ENCODE peak calls at places on chromosome 2, in six cellular contexts. N is C1 segment of cervical spinal cord; Z is stimulated activated CD4-positive, alpha-beta T cell treated with anti-CD3 and anti-CD28 coated beads, Interleukin-4, amount 100 ng/mL, for 4 hours; H is WTC11; W is HL-60; S is fibroblast of mammary gland. K is an unnamed sample.

GRCh38 chr2:232353096-232353495 is 25.5 kb upstream of the ALPP start:
- DNase-seq in N (no peak), Z (no peak), H (peak), W (no peak), S (no peak), K (no peak)

GRCh38 chr2:143768991-143769390 is 639.8 kb downstream of the ARHGAP15 start:
- DNase-seq in N (no peak), Z (no peak), H (no peak), W (no peak), S (no peak), K (no peak)

GRCh38 chr2:113720167-113720566 is 36.3 kb downstream of the SLC35F5 start:
- DNase-seq in N (no peak), Z (no peak), H (no peak), W (no peak), S (peak), K (no peak)

GRCh38 chr2:166239548-166239947 is 111.7 kb upstream of the SCN1A start:
- DNase-seq in N (no peak), Z (no peak), H (no peak), W (no peak), S (peak), K (peak)

GRCh38 chr2:11681722-11682589 is 12.0 kb upstream of the NTSR2 start:
- DNase-seq in N (no peak), Z (peak), H (peak), W (peak), S (no peak), K (no peak)

GRCh38 chr2:95354469-95354901 is 48.0 kb upstream of the FAHD2A start:
- DNase-seq in N (no peak), Z (no peak), H (no peak), W (no peak), S (no peak), K (no peak)

GRCh38 chr2:221102896-221103688 is 469.0 kb downstream of the EPHA4 start:
- DNase-seq in N (no peak), Z (no peak), H (no peak), W (no peak), S (no peak), K (no peak)

GRCh38 chr2:175003875-175004729 is 1.1 kb downstream of the CHN1 start:
- DNase-seq in N (no peak), Z (no peak), H (peak), W (no peak), S (no peak), K (peak)

GRCh38 chr2:137942037-137942784 is 22.1 kb upstream of the HNMT start:
- DNase-seq in N (no peak), Z (no peak), H (no peak), W (no peak), S (no peak), K (no peak)

GRCh38 chr2:201966691-201967388 is 66.8 kb upstream of the FZD7 start:
- DNase-seq in N (no peak), Z (no peak), H (no peak), W (no peak), S (no peak), K (no peak)

GRCh38 chr2:71550801-71551630 is 97.7 kb downstream of the DYSF start:
- DNase-seq in N (no peak), Z (no peak), H (no peak), W (no peak), S (no peak), K (no peak)

GRCh38 chr2:25700221-25700660 is 26.9 kb upstream of the DTNB start:
- DNase-seq in N (no peak), Z (peak), H (no peak), W (peak), S (peak), K (peak)

GRCh38 chr2:177030391-177031000 is 182.1 kb upstream of the HNRNPA3 start:
- DNase-seq in N (peak), Z (no peak), H (no peak), W (no peak), S (no peak), K (no peak)

GRCh38 chr2:114108819-114109416 is 219.0 kb downstream of the ACTR3 start:
- DNase-seq in N (no peak), Z (no peak), H (peak), W (no peak), S (no peak), K (no peak)

GRCh38 chr2:33086400-33087015 is 139.8 kb downstream of the LTBP1 start:
- DNase-seq in N (no peak), Z (no peak), H (no peak), W (peak), S (peak), K (peak)

GRCh38 chr2:240556553-240557100 is 1.2 kb downstream of the ANKMY1 start:
- DNase-seq in N (no peak), Z (peak), H (peak), W (peak), S (peak), K (no peak)

GRCh38 chr2:201575971-201576370 is 67.3 kb downstream of the TMEM237 start:
- DNase-seq in N (no peak), Z (no peak), H (no peak), W (no peak), S (no peak), K (no peak)

GRCh38 chr2:215793747-215794595 is 219.4 kb downstream of the MREG start:
- DNase-seq in N (no peak), Z (no peak), H (no peak), W (peak), S (peak), K (peak)

GRCh38 chr2:127545189-127545588 is 9.7 kb downstream of the MYO7B start:
- DNase-seq in N (no peak), Z (no peak), H (no peak), W (no peak), S (no peak), K (no peak)

GRCh38 chr2:179749210-179749609 is 112.2 kb downstream of the ZNF385B start:
- DNase-seq in N (no peak), Z (no peak), H (no peak), W (no peak), S (peak), K (peak)

GRCh38 chr2:121479882-121480522 is 50.7 kb upstream of the RNU4ATAC start:
- DNase-seq in N (no peak), Z (no peak), H (peak), W (no peak), S (peak), K (peak)

GRCh38 chr2:33620-34019 is 12.7 kb downstream of the FAM110C start:
- DNase-seq in N (no peak), Z (peak), H (no peak), W (peak), S (no peak), K (no peak)

GRCh38 chr2:28709101-28709500 is 42.5 kb upstream of the PPP1CB start:
- DNase-seq in N (no peak), Z (no peak), H (no peak), W (no peak), S (no peak), K (no peak)

GRCh38 chr2:158414538-158414937 is 42.0 kb downstream of the CCDC148 start:
- DNase-seq in N (no peak), Z (no peak), H (no peak), W (no peak), S (peak), K (peak)

GRCh38 chr2:33062665-33063249 is 116.0 kb downstream of the LTBP1 start:
- DNase-seq in N (no peak), Z (no peak), H (no peak), W (no peak), S (peak), K (peak)

GRCh38 chr2:150165479-150165878 is 322.0 kb downstream of the RND3 start:
- DNase-seq in N (no peak), Z (no peak), H (no peak), W (no peak), S (no peak), K (peak)

GRCh38 chr2:46751897-46752296 is 163.7 kb downstream of the MCFD2 start:
- DNase-seq in N (no peak), Z (no peak), H (no peak), W (no peak), S (no peak), K (no peak)

GRCh38 chr2:85728883-85729824 is 24.6 kb upstream of the ATOH8 start:
- DNase-seq in N (peak), Z (peak), H (peak), W (peak), S (peak), K (peak)

GRCh38 chr2:25926913-25927312 is 48.6 kb upstream of the ASXL2 start:
- DNase-seq in N (no peak), Z (no peak), H (no peak), W (no peak), S (no peak), K (no peak)

K was measured in astrocyte of the spinal cord.